ENCODE peak calls at places on chromosome 3, in nine cellular contexts. C is Peyer's patch, F is right lobe of liver, H is upper lobe of left lung, N is testis, K is IMR-90, T is ovary, B is body of pancreas, G is esophagus squamous epithelium. Z is an unnamed sample.
A peak's percentile ranks its signal among the peaks of the same experiment; 100 is the strongest.

GRCh38 chr3:30319713-30320112 is 286.7 kb upstream of the TGFBR2 start:
- DNase-seq in G (no peak), F (no peak), T (no peak), N (peak; percentile 35), C (peak; percentile 72), K (peak; percentile 57), H (no peak), B (peak; percentile 61), Z (peak; percentile 18)

GRCh38 chr3:161263057-161263456 is 41.9 kb downstream of the NMD3 start:
- DNase-seq in H (no peak), B (no peak), K (peak; percentile 65), G (no peak), F (no peak), N (no peak), C (no peak), T (no peak), Z (no peak)

GRCh38 chr3:75075158-75075557 is 460.7 kb upstream of the CNTN3 start:
- DNase-seq in N (no peak), K (no peak), B (no peak), G (no peak), H (no peak), F (no peak), C (no peak), T (no peak), Z (no peak)

GRCh38 chr3:78734048-78734637 is 1033.7 kb downstream of the ROBO1 start:
- DNase-seq in G (no peak), H (no peak), K (peak; percentile 83), C (no peak), F (no peak), B (no peak), N (no peak), T (no peak), Z (no peak)

GRCh38 chr3:74009961-74010859 is 385.5 kb upstream of the PDZRN3 start:
- DNase-seq in F (no peak), H (no peak), G (no peak), C (no peak), T (no peak), K (no peak), N (no peak), B (no peak), Z (no peak)

GRCh38 chr3:28564211-28564610 is 215.6 kb upstream of the AZI2 start:
- DNase-seq in H (no peak), B (no peak), T (no peak), G (no peak), C (no peak), K (no peak), F (no peak), N (no peak), Z (no peak)

GRCh38 chr3:12940854-12941253 is 99.5 kb upstream of the RPL32 start:
- DNase-seq in N (no peak), G (no peak), B (no peak), H (peak; percentile 5), F (no peak), K (no peak), T (no peak), C (no peak), Z (no peak)

GRCh38 chr3:174862101-174862500 is 3.0 kb downstream of the NAALADL2 start:
- DNase-seq in T (no peak), G (no peak), N (peak; percentile 21), H (no peak), F (peak; percentile 54), K (no peak), B (no peak), C (peak; percentile 69), Z (no peak)

GRCh38 chr3:45486926-45487325 is 98.5 kb downstream of the LARS2 start:
- DNase-seq in H (no peak), C (no peak), K (no peak), B (no peak), N (no peak), T (no peak), F (no peak), G (no peak), Z (no peak)

GRCh38 chr3:197300361-197300760 is 1.9 kb upstream of the DLG1 start:
- DNase-seq in K (no peak), N (no peak), H (no peak), F (no peak), C (no peak), B (peak; percentile 5), T (no peak), G (no peak), Z (no peak)

GRCh38 chr3:197298858-197299854 is 744 bp upstream of the DLG1 start:
- DNase-seq in C (peak; percentile 79), K (no peak), T (peak; percentile 55), B (peak; percentile 59), H (peak; percentile 89), N (peak; percentile 61), G (no peak), F (peak; percentile 76), Z (peak; percentile 66)

GRCh38 chr3:197297020-197297419 is 1.4 kb downstream of the DLG1 start:
- DNase-seq in C (no peak), K (no peak), N (no peak), T (no peak), F (no peak), H (no peak), G (no peak), B (no peak), Z (peak; percentile 75)

GRCh38 chr3:197297476-197298340 is 704 bp downstream of the DLG1 start:
- DNase-seq in K (peak; percentile 82), H (peak; percentile 96), N (peak; percentile 92), F (peak; percentile 93), C (peak; percentile 95), B (peak; percentile 87), G (peak; percentile 23), T (peak; percentile 91), Z (peak; percentile 93)

GRCh38 chr3:197298341-197298857 is at the start of gene DLG1:
- DNase-seq in F (peak; percentile 96), T (peak; percentile 89), N (peak; percentile 95), C (peak; percentile 96), G (peak; percentile 51), H (peak; percentile 94), B (peak; percentile 92), K (peak; percentile 92), Z (peak; percentile 89)
- TF ChIP-seq POLR2A in F (peak; percentile 27), T (no peak), N (no peak), C (peak; percentile 51), G (no peak), H (peak; percentile 73), B (peak; percentile 86), K (peak; percentile 84), Z (peak; percentile 82)

GRCh38 chr3:136861890-136862610 is at the start of gene NCK1:
- DNase-seq in F (peak; percentile 100), C (peak; percentile 100), G (peak; percentile 97), T (peak; percentile 95), N (peak; percentile 99), H (peak; percentile 97), K (peak; percentile 98), B (peak; percentile 98), Z (peak; percentile 97)
- TF ChIP-seq POLR2A in F (peak; percentile 95), C (peak; percentile 95), G (peak; percentile 93), T (peak; percentile 87), N (peak; percentile 83), H (peak; percentile 96), K (peak; percentile 81), B (peak; percentile 95), Z (peak; percentile 91)

GRCh38 chr3:14521611-14522010 is 18.5 kb downstream of the GRIP2 start:
- DNase-seq in C (no peak), G (no peak), H (no peak), T (peak; percentile 26), N (no peak), F (peak; percentile 37), B (no peak), K (no peak), Z (no peak)

GRCh38 chr3:14520967-14521366 is 19.2 kb downstream of the GRIP2 start:
- DNase-seq in T (peak; percentile 21), C (no peak), G (no peak), H (no peak), F (peak; percentile 21), N (no peak), B (no peak), K (no peak), Z (no peak)

GRCh38 chr3:14522768-14523167 is 17.4 kb downstream of the GRIP2 start:
- DNase-seq in F (peak; percentile 31), N (no peak), C (no peak), T (peak; percentile 28), B (no peak), H (no peak), K (no peak), G (no peak), Z (no peak)

GRCh38 chr3:14523792-14524191 is 16.4 kb downstream of the GRIP2 start:
- DNase-seq in H (no peak), K (peak; percentile 53), F (no peak), G (no peak), C (no peak), N (no peak), B (no peak), T (no peak), Z (no peak)

DNA sequence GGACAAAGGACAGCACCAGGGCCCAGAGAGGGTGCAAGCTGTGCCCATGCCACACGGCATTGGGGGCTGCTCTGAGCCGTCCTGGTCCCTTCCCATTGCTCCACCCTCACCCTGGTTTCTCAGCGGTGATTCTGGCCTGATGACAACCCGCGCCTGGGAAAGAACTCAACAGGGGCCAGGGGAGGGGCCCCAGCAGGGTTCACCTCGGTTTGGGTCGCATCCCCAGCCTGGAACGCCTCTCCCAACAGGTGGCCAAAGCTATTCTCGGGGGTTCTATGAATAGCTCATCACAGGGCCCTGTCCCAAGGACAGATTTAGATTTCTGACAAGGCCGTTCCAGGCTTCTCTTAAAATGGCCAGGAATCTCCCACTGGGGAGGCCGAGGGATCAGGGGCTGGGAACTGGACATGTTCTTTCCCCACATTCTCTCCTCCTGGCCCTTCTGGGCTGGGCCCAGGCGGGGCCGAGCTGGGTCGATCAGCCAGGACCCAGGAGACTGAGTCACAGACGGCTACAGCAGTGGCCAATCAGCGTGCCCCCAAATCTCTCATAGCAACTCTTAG is 17.9 kb downstream of the GRIP2 start:
- DNase-seq in G (no peak), H (no peak), K (no peak), T (peak; percentile 29), N (peak; percentile 50), B (no peak), C (no peak), F (peak; percentile 37), Z (no peak)
- TF ChIP-seq POLR2A in G (no peak), H (no peak), K (no peak), T (no peak), N (no peak), B (no peak), C (no peak), F (no peak), Z (no peak)

GRCh38 chr3:51940648-51941421 is 869 bp downstream of the RRP9 start:
- DNase-seq in N (no peak), H (no peak), G (no peak), T (no peak), C (peak; percentile 29), B (no peak), K (no peak), F (peak; percentile 43), Z (no peak)

GRCh38 chr3:51943451-51944391 is 1.6 kb downstream of the PARP3 start:
- DNase-seq in T (no peak), C (peak; percentile 47), K (no peak), N (no peak), G (no peak), F (peak; percentile 50), B (no peak), H (no peak), Z (no peak)

GRCh38 chr3:51942603-51943450 is 664 bp downstream of the PARP3 start:
- DNase-seq in K (peak; percentile 52), G (no peak), C (peak; percentile 82), N (no peak), H (no peak), F (peak; percentile 72), T (no peak), B (peak; percentile 51), Z (peak; percentile 49)

GRCh38 chr3:51941447-51941797 is 282 bp downstream of the RRP9 start:
- DNase-seq in C (no peak), B (no peak), G (no peak), K (no peak), N (no peak), T (no peak), H (no peak), F (no peak), Z (no peak)

GRCh38 chr3:51941798-51942602 is at the start of the genes PARP3 and RRP9:
- DNase-seq in B (peak; percentile 100), C (peak; percentile 100), H (peak; percentile 99), N (peak; percentile 100), T (peak; percentile 100), F (peak; percentile 100), K (peak; percentile 100), G (peak; percentile 99), Z (peak; percentile 100)
- TF ChIP-seq POLR2A in B (peak; percentile 70), C (peak; percentile 79), H (peak; percentile 81), N (no peak), T (peak; percentile 33), F (peak; percentile 89), K (peak; percentile 51), G (peak; percentile 6), Z (peak; percentile 77)

Z was measured in erythroblast.